ENCODE peak calls at places on chromosomes 11 and 22, in four cellular contexts. One of them, this sample, is unnamed.

GRCh38 chr11:120337896-120338840 is 2.0 kb downstream of the ARHGEF12 start:
- DNase-seq in NCI-H1417: peak; percentile 70
- DNase-seq in NCI-H146: no peak
- DNase-seq in T-helper 1 cell: no peak
- DNase-seq in this sample: peak; percentile 82

GRCh38 chr11:8252946-8253345 is 10.7 kb downstream of the LMO1 start:
- DNase-seq in NCI-H146: no peak
- DNase-seq in NCI-H1417: no peak
- DNase-seq in T-helper 1 cell: no peak
- DNase-seq in this sample: no peak

GRCh38 chr11:69925366-69926196 is 106.4 kb upstream of the FGF3 start:
- DNase-seq in NCI-H146: no peak
- DNase-seq in T-helper 1 cell: no peak
- DNase-seq in NCI-H1417: no peak
- DNase-seq in this sample: no peak

GRCh38 chr11:78319453-78319955 is 98.1 kb downstream of the GAB2 start:
- DNase-seq in T-helper 1 cell: no peak
- DNase-seq in NCI-H1417: no peak
- DNase-seq in NCI-H146: no peak
- DNase-seq in this sample: no peak

GRCh38 chr11:1653541-1654387 is 24.2 kb downstream of the KRTAP5-5 start:
- DNase-seq in NCI-H146: no peak
- DNase-seq in NCI-H1417: no peak
- DNase-seq in T-helper 1 cell: no peak
- DNase-seq in this sample: no peak

GRCh38 chr11:116826751-116827431 is 2.8 kb upstream of the APOC3 start:
- DNase-seq in T-helper 1 cell: no peak
- DNase-seq in NCI-H146: no peak
- DNase-seq in NCI-H1417: no peak
- DNase-seq in this sample: no peak

GRCh38 chr11:12518606-12519385 is 141.4 kb downstream of the PARVA start:
- DNase-seq in NCI-H1417: no peak
- DNase-seq in T-helper 1 cell: no peak
- DNase-seq in NCI-H146: no peak
- DNase-seq in this sample: no peak

GRCh38 chr11:121207485-121208115 is 85.0 kb upstream of the SC5D start:
- DNase-seq in NCI-H1417: no peak
- DNase-seq in NCI-H146: no peak
- DNase-seq in T-helper 1 cell: no peak
- DNase-seq in this sample: no peak

GRCh38 chr22:25475554-25476022 is 88.9 kb upstream of the GRK3 start:
- DNase-seq in T-helper 1 cell: no peak
- DNase-seq in NCI-H1417: peak; percentile 89
- DNase-seq in NCI-H146: peak; percentile 41
- DNase-seq in this sample: no peak

GRCh38 chr22:45977003-45977395 is at the start of gene WNT7B:
- DNase-seq in NCI-H1417: no peak
- DNase-seq in NCI-H146: peak; percentile 81
- DNase-seq in T-helper 1 cell: no peak
- DNase-seq in this sample: no peak

GRCh38 chr11:59171508-59172322 is at the start of gene DTX4:
- DNase-seq in T-helper 1 cell: peak; percentile 80
- DNase-seq in NCI-H1417: peak; percentile 95
- DNase-seq in NCI-H146: peak; percentile 90
- DNase-seq in this sample: peak; percentile 95

GRCh38 chr22:40183029-40183581 is 5.4 kb downstream of the TNRC6B start:
- DNase-seq in T-helper 1 cell: no peak
- DNase-seq in NCI-H146: no peak
- DNase-seq in NCI-H1417: no peak
- DNase-seq in this sample: no peak

GRCh38 chr11:123624974-123625373 is 29.4 kb downstream of the SCN3B start:
- DNase-seq in T-helper 1 cell: no peak
- DNase-seq in NCI-H1417: no peak
- DNase-seq in NCI-H146: no peak
- DNase-seq in this sample: no peak

GRCh38 chr11:128553662-128554392 is 33.5 kb downstream of the ETS1 start:
- DNase-seq in NCI-H146: peak; percentile 41
- DNase-seq in T-helper 1 cell: no peak
- DNase-seq in NCI-H1417: peak; percentile 35
- DNase-seq in this sample: no peak

GRCh38 chr11:112834277-112834755 is 126.9 kb upstream of the NCAM1 start:
- DNase-seq in T-helper 1 cell: no peak
- DNase-seq in NCI-H146: no peak
- DNase-seq in NCI-H1417: peak; percentile 64
- DNase-seq in this sample: no peak

GRCh38 chr11:46212720-46213119 is 64.7 kb upstream of the CREB3L1 start:
- DNase-seq in T-helper 1 cell: no peak
- DNase-seq in NCI-H146: no peak
- DNase-seq in NCI-H1417: no peak
- DNase-seq in this sample: no peak

GRCh38 chr22:23365524-23365923 is 185.2 kb downstream of the BCR start:
- DNase-seq in NCI-H1417: no peak
- DNase-seq in NCI-H146: no peak
- DNase-seq in T-helper 1 cell: no peak
- DNase-seq in this sample: no peak

GRCh38 chr11:86403458-86403857 is 28.8 kb downstream of the CCDC81 start:
- DNase-seq in T-helper 1 cell: no peak
- DNase-seq in NCI-H146: no peak
- DNase-seq in NCI-H1417: no peak
- DNase-seq in this sample: no peak

GRCh38 chr11:127056338-127056971 is 55.9 kb upstream of the KIRREL3 start:
- DNase-seq in NCI-H146: no peak
- DNase-seq in T-helper 1 cell: no peak
- DNase-seq in NCI-H1417: no peak
- DNase-seq in this sample: peak; percentile 4

GRCh38 chr11:65849771-65850216 is 8.2 kb downstream of the CFL1 start:
- DNase-seq in T-helper 1 cell: no peak
- DNase-seq in NCI-H1417: no peak
- DNase-seq in NCI-H146: no peak
- DNase-seq in this sample: no peak

GRCh38 chr11:65468874-65469333 is 29.9 kb upstream of the MALAT1 start:
- DNase-seq in NCI-H1417: peak; percentile 87
- DNase-seq in T-helper 1 cell: peak; percentile 40
- DNase-seq in NCI-H146: peak; percentile 82
- DNase-seq in this sample: no peak

This sample was measured in RKO.